ENCODE peak calls at places on chromosomes 12 and 14, in eight cellular contexts. L is C1 segment of cervical spinal cord, B is glomerular endothelial cell, W is retinal pigment epithelial cell, R is ELR, M is lung microvascular endothelial cell, Q is left lung, I is right atrium auricular region. E is an unnamed sample.

GRCh38 chr12:70809887-70810286 is 110.7 kb downstream of the PTPRR start:
- DNase-seq in Q (no peak), M (no peak), L (no peak), R (no peak), W (no peak), B (no peak), I (no peak), E (no peak)

GRCh38 chr12:90855534-90855933 is 99.4 kb downstream of the CCER1 start:
- DNase-seq in I (no peak), M (no peak), W (no peak), Q (no peak), B (no peak), R (no peak), L (no peak), E (no peak)

GRCh38 chr14:21367582-21368144 is 16.2 kb downstream of the SUPT16H start:
- DNase-seq in R (peak), Q (no peak), I (no peak), B (no peak), M (no peak), L (no peak), W (no peak), E (no peak)

GRCh38 chr12:4997939-4998338 is 45.7 kb upstream of the KCNA5 start:
- DNase-seq in W (peak), Q (no peak), I (peak), R (peak), M (no peak), L (peak), B (no peak), E (no peak)

GRCh38 chr12:20696181-20696580 is 1.0 kb downstream of the SLCO1C1 start:
- DNase-seq in Q (no peak), I (no peak), W (no peak), M (no peak), R (no peak), B (no peak), L (no peak), E (no peak)

GRCh38 chr12:122099856-122100255 is 21.3 kb downstream of the MLXIP start:
- DNase-seq in Q (no peak), L (no peak), R (no peak), W (no peak), I (no peak), M (no peak), B (no peak), E (no peak)

GRCh38 chr12:38160318-38161122 is 156.1 kb upstream of the ALG10B start:
- DNase-seq in W (no peak), B (no peak), Q (peak), R (no peak), M (no peak), I (peak), L (no peak), E (no peak)

GRCh38 chr12:49236423-49236822 is 28.5 kb upstream of the TUBA1C start:
- DNase-seq in Q (no peak), W (no peak), B (no peak), I (no peak), M (no peak), L (no peak), R (no peak), E (no peak)

GRCh38 chr12:117547209-117547608 is 185.8 kb upstream of the NOS1 start:
- DNase-seq in B (no peak), R (no peak), W (no peak), M (no peak), Q (no peak), I (no peak), L (no peak), E (no peak)

GRCh38 chr12:56462565-56462964 is 5.8 kb upstream of the SPRYD4 start:
- DNase-seq in L (no peak), W (no peak), B (no peak), I (no peak), R (no peak), Q (no peak), M (no peak), E (no peak)

GRCh38 chr12:50211392-50212070 is 44.4 kb upstream of the CERS5 start:
- DNase-seq in M (no peak), W (no peak), I (no peak), B (no peak), L (no peak), R (peak), Q (no peak), E (no peak)

GRCh38 chr14:80304125-80304766 is 92.9 kb upstream of the DIO2 start:
- DNase-seq in B (no peak), Q (no peak), M (no peak), W (no peak), R (peak), I (no peak), L (no peak), E (no peak)

GRCh38 chr14:75242546-75243273 is 35.9 kb upstream of the FOS start:
- DNase-seq in L (no peak), M (no peak), R (peak), W (peak), I (no peak), Q (no peak), B (no peak), E (no peak)

GRCh38 chr12:19779393-19780056 is 340.2 kb downstream of the AEBP2 start:
- DNase-seq in W (no peak), B (no peak), M (no peak), I (no peak), Q (peak), R (no peak), L (no peak), E (no peak)

GRCh38 chr12:6323995-6324711 is 13.7 kb downstream of the PLEKHG6 start:
- DNase-seq in W (no peak), L (no peak), B (no peak), Q (no peak), R (no peak), M (no peak), I (no peak), E (no peak)

GRCh38 chr12:15709524-15709923 is 79.7 kb downstream of the EPS8 start:
- DNase-seq in Q (no peak), R (no peak), I (no peak), M (no peak), B (no peak), L (no peak), W (no peak), E (no peak)

GRCh38 chr12:106704081-106704480 is 70.4 kb upstream of the RIC8B start:
- DNase-seq in I (no peak), W (no peak), L (no peak), M (no peak), R (no peak), B (no peak), Q (no peak), E (no peak)

GRCh38 chr14:65604946-65605345 is 192.4 kb downstream of the FUT8 start:
- DNase-seq in B (no peak), M (no peak), L (no peak), R (peak), I (no peak), W (no peak), Q (no peak), E (no peak)

GRCh38 chr12:66190519-66191406 is 1.7 kb downstream of the IRAK3 start:
- DNase-seq in B (no peak), W (no peak), M (no peak), R (peak), Q (no peak), I (no peak), L (no peak), E (no peak)

GRCh38 chr12:102026728-102027127 is 35.1 kb downstream of the WASHC3 start:
- DNase-seq in I (no peak), B (no peak), W (no peak), M (no peak), Q (no peak), L (no peak), R (no peak), E (no peak)

GRCh38 chr12:62767946-62768345 is 167.0 kb downstream of the PPM1H start:
- DNase-seq in Q (no peak), L (no peak), I (no peak), B (no peak), W (no peak), M (no peak), R (no peak), E (peak)

GRCh38 chr12:64256166-64256800 is 34.2 kb upstream of the KICS2 start:
- DNase-seq in W (peak), I (no peak), Q (no peak), M (peak), B (peak), R (peak), L (peak), E (no peak)

GRCh38 chr14:29390046-29390841 is 537.4 kb downstream of the PRKD1 start:
- DNase-seq in B (no peak), Q (no peak), L (no peak), W (no peak), I (no peak), M (no peak), R (no peak), E (no peak)

GRCh38 chr12:85865905-85866304 is 8.2 kb upstream of the NTS start:
- DNase-seq in B (no peak), L (peak), Q (no peak), R (peak), M (peak), I (no peak), W (no peak), E (no peak)

GRCh38 chr14:77989441-77989891 is 180.7 kb upstream of the NRXN3 start:
- DNase-seq in Q (no peak), R (no peak), M (no peak), L (no peak), W (no peak), B (no peak), I (no peak), E (no peak)

GRCh38 chr14:94779713-94780112 is 9.8 kb upstream of the GSC start:
- DNase-seq in B (no peak), I (no peak), R (no peak), W (no peak), M (no peak), Q (no peak), L (no peak), E (no peak)

GRCh38 chr12:120466560-120467315 is 2.8 kb downstream of the SRSF9 start:
- DNase-seq in W (no peak), R (peak), B (no peak), M (peak), I (no peak), L (no peak), Q (no peak), E (peak)

GRCh38 chr14:92967346-92967926 is 44.5 kb downstream of the CHGA start:
- DNase-seq in R (no peak), M (peak), I (no peak), L (no peak), W (no peak), Q (no peak), B (no peak), E (no peak)

GRCh38 chr12:90233168-90234100 is 524.8 kb upstream of the ATP2B1 start:
- DNase-seq in R (no peak), W (peak), B (no peak), M (no peak), Q (no peak), L (no peak), I (no peak), E (no peak)

GRCh38 chr12:121508533-121508932 is 72.3 kb downstream of the KDM2B start:
- DNase-seq in L (no peak), I (no peak), M (no peak), R (no peak), B (no peak), W (no peak), Q (no peak), E (no peak)

GRCh38 chr14:100733152-100733850 is 6.6 kb downstream of the DLK1 start:
- DNase-seq in W (no peak), I (no peak), B (no peak), Q (no peak), L (no peak), M (no peak), R (no peak), E (no peak)

GRCh38 chr12:89370411-89370810 is 18.1 kb upstream of the DUSP6 start:
- DNase-seq in M (no peak), W (no peak), B (no peak), L (no peak), R (no peak), Q (no peak), I (no peak), E (no peak)

GRCh38 chr12:119016715-119017114 is 35.4 kb downstream of the SRRM4 start:
- DNase-seq in I (no peak), W (no peak), M (no peak), B (no peak), Q (no peak), L (no peak), R (no peak), E (no peak)

GRCh38 chr14:65239897-65240296 is 137.6 kb upstream of the MAX start:
- DNase-seq in L (no peak), B (no peak), I (no peak), R (no peak), W (no peak), Q (no peak), M (no peak), E (no peak)

GRCh38 chr12:95117178-95117599 is 43.8 kb upstream of the NR2C1 start:
- DNase-seq in R (peak), B (peak), Q (no peak), I (peak), M (peak), W (no peak), L (peak), E (peak)

GRCh38 chr14:87522575-87522974 is 470.4 kb downstream of the GALC start:
- DNase-seq in W (no peak), L (no peak), Q (no peak), M (no peak), I (no peak), R (no peak), B (no peak), E (no peak)

E was measured in T-helper 2 cell treated with Interferon-gamma antibody and Interleukin-4, amounts not matched to agents 5 μg/mL and 100 μg/mL, for 36 hours.